ENCODE peak calls at places on chromosomes 11 and 22, in ten cellular contexts. O, E, D, R, H, M, X, J, G and L are unnamed samples.

GRCh38 chr11:118176400-118177134 is at the start of gene SCN2B:
- DNase-seq in O (no peak), E (no peak), D (no peak), R (no peak), H (no peak), M (no peak), X (no peak), J (no peak), G (no peak), L (no peak)

GRCh38 chr11:86849679-86850078 is 49.3 kb downstream of the PRSS23 start:
- DNase-seq in O (no peak), E (no peak), D (no peak), R (no peak), H (no peak), M (no peak), X (no peak), J (no peak), G (no peak), L (no peak)

GRCh38 chr11:134497586-134497985 is 85.5 kb upstream of the B3GAT1 start:
- DNase-seq in O (peak), E (no peak), D (no peak), R (no peak), H (no peak), M (no peak), X (peak), J (no peak), G (no peak), L (peak)

GRCh38 chr22:21975273-21975672 is 7.3 kb downstream of the TOP3B start:
- DNase-seq in O (no peak), E (no peak), D (no peak), R (no peak), H (no peak), M (no peak), X (no peak), J (no peak), G (no peak), L (no peak)

GRCh38 chr11:118791961-118792578 is 1.1 kb upstream of the DDX6 start:
- DNase-seq in O (no peak), E (no peak), D (no peak), R (no peak), H (peak), M (peak), X (peak), J (peak), G (peak), L (no peak)

GRCh38 chr11:65714433-65714832 is 2.4 kb downstream of the KAT5 start:
- DNase-seq in O (peak), E (no peak), D (no peak), R (no peak), H (no peak), M (no peak), X (peak), J (no peak), G (no peak), L (peak)

GRCh38 chr11:120612363-120613263 is 101.1 kb downstream of the GRIK4 start:
- DNase-seq in O (no peak), E (no peak), D (peak), R (peak), H (no peak), M (peak), X (no peak), J (no peak), G (peak), L (peak)

GRCh38 chr22:45887202-45888131 is 89.5 kb downstream of the WNT7B start:
- DNase-seq in O (no peak), E (no peak), D (no peak), R (no peak), H (no peak), M (no peak), X (peak), J (peak), G (no peak), L (peak)

GRCh38 chr22:19995611-19996339 is 20.8 kb downstream of the ARVCF start:
- DNase-seq in O (no peak), E (no peak), D (no peak), R (no peak), H (no peak), M (peak), X (no peak), J (no peak), G (no peak), L (no peak)

GRCh38 chr11:18501629-18502028 is 25.1 kb downstream of the TSG101 start:
- DNase-seq in O (no peak), E (no peak), D (no peak), R (no peak), H (no peak), M (peak), X (no peak), J (no peak), G (no peak), L (no peak)

GRCh38 chr11:96341237-96342130 is 1.5 kb downstream of the MAML2 start:
- DNase-seq in O (peak), E (peak), D (peak), R (peak), H (peak), M (peak), X (peak), J (no peak), G (peak), L (peak)

GRCh38 chr11:117538731-117539130 is 211.1 kb downstream of the CEP164 start:
- DNase-seq in O (no peak), E (no peak), D (no peak), R (no peak), H (no peak), M (no peak), X (no peak), J (no peak), G (no peak), L (no peak)

GRCh38 chr11:57214494-57214893 is 22.6 kb downstream of the APLNR start:
- DNase-seq in O (no peak), E (no peak), D (peak), R (no peak), H (no peak), M (peak), X (no peak), J (no peak), G (no peak), L (peak)

GRCh38 chr11:106495046-106495445 is 417.6 kb downstream of the AASDHPPT start:
- DNase-seq in O (no peak), E (no peak), D (peak), R (no peak), H (no peak), M (no peak), X (no peak), J (no peak), G (no peak), L (peak)

GRCh38 chr11:46588131-46588530 is 5.7 kb downstream of the AMBRA1 start:
- DNase-seq in O (no peak), E (no peak), D (no peak), R (no peak), H (no peak), M (no peak), X (no peak), J (no peak), G (no peak), L (no peak)

GRCh38 chr11:12455938-12456337 is 78.6 kb downstream of the PARVA start:
- DNase-seq in O (no peak), E (no peak), D (peak), R (no peak), H (no peak), M (no peak), X (no peak), J (no peak), G (no peak), L (no peak)

GRCh38 chr11:134752526-134752925 is 340.5 kb upstream of the B3GAT1 start:
- DNase-seq in O (peak), E (no peak), D (no peak), R (no peak), H (no peak), M (no peak), X (no peak), J (no peak), G (no peak), L (no peak)

GRCh38 chr11:116175707-116176106 is 597.1 kb downstream of the BUD13 start:
- DNase-seq in O (no peak), E (no peak), D (no peak), R (no peak), H (no peak), M (no peak), X (no peak), J (no peak), G (no peak), L (no peak)

GRCh38 chr22:46149493-46149997 is 781 bp upstream of the PPARA start:
- DNase-seq in O (peak), E (peak), D (no peak), R (no peak), H (peak), M (peak), X (peak), J (no peak), G (no peak), L (peak)

GRCh38 chr11:112961146-112961668 is at the start of gene NCAM1:
- DNase-seq in O (no peak), E (no peak), D (peak), R (peak), H (no peak), M (peak), X (peak), J (no peak), G (peak), L (peak)

GRCh38 chr11:18705651-18706281 is 7.2 kb downstream of the TMEM86A start:
- DNase-seq in O (no peak), E (peak), D (no peak), R (no peak), H (no peak), M (peak), X (peak), J (no peak), G (no peak), L (no peak)

GRCh38 chr22:46180370-46181137 is 30.2 kb downstream of the PPARA start:
- DNase-seq in O (no peak), E (no peak), D (no peak), R (no peak), H (no peak), M (no peak), X (no peak), J (no peak), G (no peak), L (no peak)

GRCh38 chr11:65111537-65112225 is at the start of gene TM7SF2:
- DNase-seq in O (peak), E (peak), D (peak), R (peak), H (peak), M (peak), X (peak), J (peak), G (peak), L (peak)